ENCODE peak calls at places on chromosome 5, in seven cellular contexts. K is mesendoderm, W is neuronal stem cell, E is H9, Y is H1, L is mesenchymal stem cell, F is trophoblast cell. X is an unnamed sample.

GRCh38 chr5:92144824-92145223 is 761.7 kb upstream of the ARRDC3 start:
- DNase-seq in K (no peak), W (no peak), E (no peak), Y (no peak), L (no peak), F (no peak), X (no peak)

GRCh38 chr5:136192526-136193395 is at the start of gene SMIM32:
- DNase-seq in K (peak), W (peak), E (peak), Y (no peak), L (peak), F (peak), X (no peak)

GRCh38 chr5:61217251-61217650 is 55.0 kb upstream of the SMIM15 start:
- DNase-seq in K (no peak), W (no peak), E (no peak), Y (no peak), L (no peak), F (no peak), X (no peak)

GRCh38 chr5:448766-449090 is 5.8 kb downstream of the EXOC3 start:
- DNase-seq in K (no peak), W (no peak), E (no peak), Y (no peak), L (no peak), F (no peak), X (no peak)

GRCh38 chr5:127313847-127314473 is 23.4 kb downstream of the MEGF10 start:
- DNase-seq in K (peak), W (no peak), E (peak), Y (no peak), L (peak), F (peak), X (peak)

GRCh38 chr5:156825688-156826087 is 24.4 kb upstream of the PPP1R2B start:
- DNase-seq in K (no peak), W (no peak), E (no peak), Y (no peak), L (no peak), F (no peak), X (no peak)

GRCh38 chr5:160199410-160199911 is 29.8 kb upstream of the FABP6 start:
- DNase-seq in K (peak), W (peak), E (peak), Y (no peak), L (peak), F (peak), X (peak)

GRCh38 chr5:81310402-81311063 is 9.1 kb downstream of the ZCCHC9 start:
- DNase-seq in K (no peak), W (no peak), E (no peak), Y (no peak), L (no peak), F (peak), X (no peak)

GRCh38 chr5:137370511-137371071 is 128.5 kb downstream of the SPOCK1 start:
- DNase-seq in K (no peak), W (no peak), E (no peak), Y (no peak), L (no peak), F (peak), X (no peak)

GRCh38 chr5:73266925-73267775 is 94.2 kb downstream of the TMEM174 start:
- DNase-seq in K (no peak), W (peak), E (no peak), Y (no peak), L (no peak), F (no peak), X (peak)

GRCh38 chr5:132422720-132423442 is 53.4 kb downstream of the SLC22A5 start:
- DNase-seq in K (no peak), W (no peak), E (no peak), Y (no peak), L (peak), F (peak), X (peak)

DNA sequence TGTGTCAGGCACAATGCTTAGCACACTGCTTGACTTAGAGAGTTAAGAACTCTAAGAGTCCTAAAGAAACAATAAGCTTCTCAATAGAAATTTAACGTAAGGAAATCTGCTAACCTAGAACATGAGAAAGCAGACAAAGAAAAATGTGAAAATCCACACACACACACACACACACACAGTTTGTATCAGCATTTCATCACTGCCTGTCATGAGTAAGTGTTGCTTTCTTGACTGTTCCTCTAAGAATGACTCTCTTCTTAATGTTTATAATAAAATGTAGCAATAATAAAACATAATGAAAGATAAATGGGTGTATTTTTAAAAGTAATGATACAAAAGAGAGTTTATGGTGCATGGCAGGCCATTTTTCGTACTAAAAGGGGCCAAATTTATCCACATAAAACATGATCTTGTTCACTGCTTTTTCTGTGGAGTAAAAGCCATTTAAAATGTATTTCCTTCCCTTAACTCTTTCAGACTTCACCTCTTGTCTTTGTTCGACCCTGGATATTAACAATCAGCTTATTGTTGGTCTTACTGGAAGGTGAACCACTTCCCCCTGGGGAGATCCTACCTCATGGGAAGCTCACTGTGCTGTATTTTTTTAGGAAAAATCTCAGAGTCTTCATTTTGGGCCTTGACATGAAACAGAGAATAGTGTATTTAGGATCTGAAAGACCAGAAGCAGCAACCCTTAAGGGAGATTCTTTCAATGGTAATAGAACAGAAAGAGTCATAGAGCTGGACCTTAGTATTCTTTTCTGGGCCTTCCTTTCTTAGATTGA is 107.3 kb upstream of the ANKRD55 start:
- DNase-seq in K (no peak), W (no peak), E (no peak), Y (no peak), L (peak), F (no peak), X (peak)
- H2BK120ac ChIP-seq in K (no peak), W (no peak), E (no peak), Y (no peak), L (no peak), F (no peak), X (peak)

GRCh38 chr5:37226377-37226776 is 22.8 kb downstream of the CPLANE1 start:
- DNase-seq in K (no peak), W (no peak), E (no peak), Y (no peak), L (no peak), F (no peak), X (no peak)
- H2BK120ac ChIP-seq in K (no peak), W (no peak), E (no peak), Y (no peak), L (no peak), F (no peak), X (no peak)

GRCh38 chr5:54541823-54542783 is 24.5 kb downstream of the SNX18 start:
- DNase-seq in K (no peak), W (no peak), E (no peak), Y (no peak), L (no peak), F (no peak), X (no peak)

GRCh38 chr5:54545796-54546195 is 28.2 kb downstream of the SNX18 start:
- DNase-seq in K (no peak), W (no peak), E (no peak), Y (no peak), L (no peak), F (peak), X (no peak)

GRCh38 chr5:54547711-54548250 is 30.2 kb downstream of the SNX18 start:
- DNase-seq in K (no peak), W (no peak), E (no peak), Y (no peak), L (peak), F (no peak), X (peak)

GRCh38 chr5:54540286-54540685 is 22.7 kb downstream of the SNX18 start:
- DNase-seq in K (no peak), W (no peak), E (no peak), Y (no peak), L (no peak), F (no peak), X (no peak)

DNA sequence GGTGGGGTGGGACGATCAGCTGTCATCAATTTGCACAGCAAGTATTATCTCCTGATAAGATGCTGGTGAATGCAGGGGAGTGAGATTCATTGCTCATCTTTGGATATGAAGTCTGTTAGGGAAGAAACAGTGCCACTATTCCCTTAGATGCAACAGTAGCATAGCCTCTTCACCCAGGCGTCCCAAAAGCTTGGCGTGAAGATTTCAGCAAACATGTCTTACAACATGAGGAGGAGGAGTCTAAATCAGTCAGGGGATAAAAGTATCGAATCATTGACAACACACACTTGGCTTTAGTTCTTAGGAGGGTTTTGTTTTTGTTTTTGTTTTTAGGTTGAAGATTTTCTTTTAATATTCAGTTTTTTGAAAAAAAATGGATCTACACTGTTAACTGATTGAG is 26.5 kb downstream of the SNX18 start:
- DNase-seq in K (no peak), W (no peak), E (no peak), Y (no peak), L (no peak), F (no peak), X (no peak)
- H2BK120ac ChIP-seq in K (no peak), W (no peak), E (no peak), Y (no peak), L (no peak), F (no peak), X (no peak)

GRCh38 chr5:26749829-26750228 is 288.6 kb downstream of the CDH9 start:
- DNase-seq in K (no peak), W (no peak), E (no peak), Y (no peak), L (no peak), F (no peak), X (no peak)
- H2BK120ac ChIP-seq in K (no peak), W (no peak), E (no peak), Y (no peak), L (no peak), F (no peak), X (no peak)

GRCh38 chr5:176674799-176675198 is 27.5 kb downstream of the TSPAN17 start:
- DNase-seq in K (no peak), W (no peak), E (no peak), Y (no peak), L (no peak), F (no peak), X (no peak)
- H2BK120ac ChIP-seq in K (no peak), W (no peak), E (no peak), Y (no peak), L (no peak), F (no peak), X (no peak)

GRCh38 chr5:5371005-5371404 is 51.5 kb upstream of the ICE1 start:
- DNase-seq in K (no peak), W (no peak), E (no peak), Y (no peak), L (no peak), F (no peak), X (no peak)
- H2BK120ac ChIP-seq in K (no peak), W (no peak), E (no peak), Y (no peak), L (no peak), F (no peak), X (no peak)

DNA sequence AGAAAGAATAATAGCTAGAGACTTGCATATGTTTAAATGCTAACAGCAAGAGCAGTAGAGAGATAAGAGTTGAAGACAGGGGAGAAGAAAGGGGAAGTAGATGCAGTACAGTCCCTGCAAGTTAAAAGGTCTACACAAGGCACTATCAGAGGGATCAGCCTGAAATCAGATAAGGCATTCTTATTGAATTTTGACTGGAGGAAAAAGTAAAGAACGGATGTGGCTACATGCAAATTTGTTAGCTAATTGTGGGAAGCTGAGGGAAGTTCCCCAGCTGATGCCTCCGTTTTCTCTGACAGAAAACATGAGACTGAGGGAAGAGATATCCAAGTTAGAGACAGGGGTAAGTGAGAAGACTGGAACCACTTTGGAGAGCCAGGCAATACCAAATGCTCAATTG is 12.9 kb upstream of the RHOBTB3 start:
- DNase-seq in K (peak), W (no peak), E (no peak), Y (no peak), L (peak), F (peak), X (no peak)
- H2BK120ac ChIP-seq in K (no peak), W (no peak), E (no peak), Y (no peak), L (no peak), F (no peak), X (no peak)

DNA sequence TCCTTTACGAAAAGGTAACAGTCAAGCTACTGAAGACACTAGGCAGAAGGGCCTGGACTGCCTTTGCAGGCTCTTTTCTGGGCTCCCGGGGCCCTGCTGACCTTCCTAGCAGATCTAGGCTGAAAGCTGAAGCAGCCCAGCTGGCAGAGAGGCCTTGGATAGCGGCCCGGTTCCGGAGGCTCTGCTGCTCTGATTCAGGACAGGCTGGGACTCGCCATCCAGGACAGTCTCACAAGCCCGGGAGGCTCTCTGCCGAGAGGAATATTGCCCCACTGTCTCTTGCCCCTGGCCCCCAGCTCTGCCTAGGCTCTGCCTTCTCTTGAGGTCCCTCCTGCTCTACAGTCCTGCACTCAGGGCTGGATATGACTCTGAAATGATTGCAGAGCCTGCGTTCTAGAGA is 67.8 kb downstream of the PSD2 start:
- DNase-seq in K (no peak), W (no peak), E (no peak), Y (no peak), L (no peak), F (no peak), X (no peak)
- H2BK120ac ChIP-seq in K (no peak), W (no peak), E (no peak), Y (no peak), L (no peak), F (no peak), X (no peak)

DNA sequence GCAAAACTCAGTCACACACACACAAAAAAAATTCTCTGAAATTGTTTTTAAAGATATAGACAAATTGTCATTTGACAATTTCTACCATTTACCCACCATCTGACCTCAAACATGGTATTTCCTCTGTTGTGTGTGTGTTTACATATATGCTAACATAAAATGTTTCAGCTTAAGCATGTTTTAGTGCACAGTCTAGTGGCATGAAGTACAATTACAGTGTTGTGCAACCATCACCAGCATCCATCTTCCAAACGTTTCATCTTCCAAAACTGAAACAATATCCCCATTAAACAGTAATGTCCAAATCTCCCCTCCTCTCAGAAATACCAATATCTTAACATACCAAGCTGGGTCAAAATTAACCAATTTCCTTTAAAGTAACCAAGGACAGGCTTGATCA is 65.2 kb downstream of the MYO10 start:
- DNase-seq in K (no peak), W (no peak), E (no peak), Y (no peak), L (no peak), F (no peak), X (no peak)
- H2BK120ac ChIP-seq in K (no peak), W (no peak), E (no peak), Y (no peak), L (no peak), F (no peak), X (no peak)

X was measured in IMR-90.